ENCODE peak calls at places on chromosomes 13 and 19, in four cellular contexts. H is tibial artery, K is AG04450, X is astrocyte. M is an unnamed sample. For H3K9me3, the result is how much of the 10 kb centered on the place peaks cover.

GRCh38 chr19:2026770-2027169 is 11.3 kb upstream of the BTBD2 start:
- DNase-seq in H (no peak), K (no peak), X (no peak), M (no peak)

GRCh38 chr19:38015771-38016170 is 108.8 kb downstream of the SIPA1L3 start:
- DNase-seq in H (no peak), K (no peak), X (no peak), M (no peak)

GRCh38 chr13:114149774-114150740 is 17.6 kb upstream of the RASA3 start:
- DNase-seq in H (no peak), K (no peak), X (no peak), M (no peak)

GRCh38 chr13:98142427-98143156 is at the start of gene FARP1:
- DNase-seq in H (peak), K (no peak), X (peak), M (no peak)

GRCh38 chr13:48304132-48304876 is 753 bp downstream of the RB1 start:
- DNase-seq in H (peak), K (peak), X (peak), M (no peak)

GRCh38 chr19:492091-492531 is 4.2 kb upstream of the MADCAM1 start:
- DNase-seq in H (no peak), K (no peak), X (no peak), M (peak)

GRCh38 chr19:18626906-18627305 is 9.9 kb upstream of the KLHL26 start:
- DNase-seq in H (no peak), K (no peak), X (no peak), M (no peak)

GRCh38 chr19:6108721-6109633 is 1.3 kb downstream of the RFX2 start:
- DNase-seq in H (peak), K (no peak), X (peak), M (peak)

DNA sequence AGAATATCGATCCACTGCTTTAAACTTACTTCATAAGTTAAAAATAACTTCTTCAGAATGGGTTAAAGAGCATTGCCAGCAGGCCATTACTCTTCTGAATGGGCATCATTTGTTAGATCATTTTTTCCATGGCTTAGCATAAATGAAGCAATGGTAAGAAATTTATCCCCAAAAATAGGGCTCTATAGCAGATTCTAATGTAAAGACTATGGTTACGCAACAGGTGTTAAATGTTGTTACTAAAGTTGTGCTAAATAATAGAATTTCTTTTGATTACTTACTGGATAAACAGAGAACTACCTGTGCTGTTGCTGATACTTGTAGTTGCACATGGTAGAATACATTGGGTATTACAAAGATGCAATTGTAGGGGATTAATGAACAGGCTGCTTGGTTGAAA is 15.9 kb upstream of the ZNF98 start:
- DNase-seq in H (no peak), K (no peak), X (no peak), M (no peak)
- H3K9me3 ChIP-seq in H (half or more), K (half or more), X (under half), M (under half)

GRCh38 chr13:110168999-110169933 is 137.7 kb downstream of the COL4A1 start:
- DNase-seq in H (no peak), K (no peak), X (no peak), M (no peak)

GRCh38 chr13:110173247-110173818 is 133.6 kb downstream of the COL4A1 start:
- DNase-seq in H (no peak), K (no peak), X (no peak), M (no peak)

GRCh38 chr13:110166598-110166997 is 140.4 kb downstream of the COL4A1 start:
- DNase-seq in H (no peak), K (no peak), X (no peak), M (no peak)

GRCh38 chr13:110164706-110165105 is 142.3 kb downstream of the COL4A1 start:
- DNase-seq in H (no peak), K (no peak), X (no peak), M (no peak)

GRCh38 chr13:110170020-110170790 is 136.8 kb downstream of the COL4A1 start:
- DNase-seq in H (no peak), K (no peak), X (no peak), M (no peak)
- H3K9me3 ChIP-seq in H (under half), K (under half), X (under half), M (under half)

GRCh38 chr19:56538254-56538760 is 441 bp upstream of the ZFP28 start:
- DNase-seq in H (peak), K (peak), X (peak), M (peak)
- H3K9me3 ChIP-seq in H (half or more), K (half or more), X (under half), M (under half)

DNA sequence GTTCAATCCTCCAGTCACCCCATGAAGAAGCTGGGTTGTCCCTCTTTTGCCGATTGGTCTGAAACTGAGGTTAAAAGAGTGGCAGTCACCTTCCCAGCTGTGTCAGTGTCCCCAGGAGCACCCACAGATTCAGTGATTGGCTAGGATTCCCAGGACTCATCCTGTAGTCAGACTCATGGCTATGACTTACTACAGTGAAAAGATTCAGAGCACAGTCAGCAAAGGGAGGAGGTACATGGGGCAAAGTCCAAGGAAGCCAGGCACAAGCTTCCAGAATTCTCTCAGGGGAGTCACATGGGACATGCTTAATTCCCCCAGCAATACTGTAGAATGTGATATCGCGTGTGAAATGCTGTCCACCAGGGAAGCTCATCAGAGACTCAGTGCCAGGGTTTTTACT is 14.2 kb downstream of the ZNF473 start:
- DNase-seq in H (no peak), K (no peak), X (no peak), M (no peak)
- H3K9me3 ChIP-seq in H (under half), K (under half), X (under half), M (under half)

GRCh38 chr19:27729332-27729731 is 1483.6 kb downstream of the UQCRFS1 start:
- DNase-seq in H (no peak), K (no peak), X (no peak), M (no peak)
- H3K9me3 ChIP-seq in H (under half), K (under half), X (under half), M (under half)

DNA sequence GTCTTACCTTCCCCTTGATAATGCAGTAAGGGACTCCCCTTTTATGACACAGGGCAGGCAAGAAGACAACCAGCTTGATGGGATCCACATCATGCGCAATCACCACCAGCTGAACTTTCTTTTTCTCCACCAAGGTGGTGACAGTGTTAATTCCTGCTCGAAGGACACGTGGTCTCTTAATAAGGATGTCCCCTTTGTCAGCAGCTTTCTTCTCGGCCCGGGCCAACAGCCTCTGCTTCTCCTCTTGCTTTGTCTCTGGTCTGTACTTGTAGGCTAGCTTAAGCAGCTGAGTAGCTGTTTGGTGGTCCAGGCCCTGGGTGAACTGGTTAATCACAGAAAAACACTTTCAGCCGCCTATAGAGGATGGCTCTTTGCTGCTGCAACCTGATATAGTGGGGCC is 8.0 kb downstream of the ZNF431 start:
- DNase-seq in H (no peak), K (no peak), X (no peak), M (no peak)
- H3K9me3 ChIP-seq in H (under half), K (under half), X (under half), M (under half)

M was measured in T-helper 17 cell.